ENCODE peak calls at places on chromosomes 11 and 22, in four cellular contexts. U is stimulated activated naive B cell treated with anti-CD40 and anti-IgM and Interleukin-4, amounts not matched to agents 10 μg/mL and 1 μg/mL and 100 μg/mL, for 72 hours; T is Caki2; O is HL-60. C is an unnamed sample.
A peak's percentile ranks its signal among the peaks of the same experiment; 100 is the strongest.

GRCh38 chr11:23113887-23114216 is 253.6 kb upstream of the CCDC179 start:
- DNase-seq in T (no peak), U (no peak), O (no peak), C (no peak)

GRCh38 chr11:17153759-17154158 is 54.0 kb downstream of the PIK3C2A start:
- DNase-seq in U (no peak), T (no peak), O (no peak), C (no peak)

GRCh38 chr11:73538381-73538872 is 59.5 kb downstream of the FAM168A start:
- DNase-seq in O (no peak), U (no peak), T (no peak), C (no peak)

GRCh38 chr22:44389926-44390925 is 77.5 kb upstream of the SHISAL1 start:
- DNase-seq in O (no peak), T (no peak), U (no peak), C (no peak)

GRCh38 chr11:61477734-61478148 is 30.8 kb upstream of the LRRC10B start:
- DNase-seq in U (peak; percentile 11), O (no peak), T (peak; percentile 21), C (peak; percentile 32)

GRCh38 chr11:8566613-8567210 is 27.3 kb downstream of the STK33 start:
- DNase-seq in T (peak; percentile 44), O (no peak), U (no peak), C (no peak)

GRCh38 chr11:59221438-59221837 is 8.7 kb upstream of the MPEG1 start:
- DNase-seq in T (no peak), O (no peak), U (no peak), C (no peak)

GRCh38 chr22:19817561-19818263 is 37.0 kb downstream of the GNB1L start:
- DNase-seq in O (no peak), T (no peak), U (no peak), C (no peak)

GRCh38 chr22:39364646-39365405 is 15.0 kb downstream of the SYNGR1 start:
- DNase-seq in T (no peak), O (no peak), U (no peak), C (no peak)

GRCh38 chr11:120511804-120512726 is 517 bp downstream of the GRIK4 start:
- DNase-seq in U (no peak), T (no peak), O (no peak), C (no peak)

GRCh38 chr11:2927493-2927800 is 1.8 kb downstream of the PHLDA2 start:
- DNase-seq in U (no peak), T (no peak), O (no peak), C (no peak)

GRCh38 chr11:70700453-70700852 is 302.1 kb downstream of the CTTN start:
- DNase-seq in U (no peak), T (no peak), O (no peak), C (no peak)

GRCh38 chr11:120027546-120028180 is 110.2 kb downstream of the TRIM29 start:
- DNase-seq in O (no peak), T (no peak), U (no peak), C (no peak)

C was measured in central memory CD4-positive, alpha-beta T cell.